ENCODE peak calls at places on chromosomes 3 and 15, in eight cellular contexts. D, E, I, X, W, V, T and Z are unnamed samples.

GRCh38 chr3:195558602-195559001 is 15.5 kb upstream of the PPP1R2 start:
- DNase-seq in W (no peak), E (no peak), I (no peak), D (no peak), X (peak; percentile 39), V (peak; percentile 63), T (no peak), Z (peak; percentile 51)

GRCh38 chr15:73885954-73886700 is 12.8 kb downstream of the TBC1D21 start:
- DNase-seq in W (peak; percentile 57), E (no peak), V (no peak), D (no peak), X (no peak), T (no peak), I (no peak), Z (no peak)

GRCh38 chr15:25858952-25859760 is 4.0 kb downstream of the ATP10A start:
- DNase-seq in E (no peak), V (no peak), T (no peak), X (no peak), D (no peak), I (no peak), W (no peak), Z (no peak)

GRCh38 chr15:64137226-64137833 is 14.2 kb upstream of the SNX22 start:
- DNase-seq in D (no peak), V (no peak), W (no peak), I (no peak), E (no peak), T (no peak), X (no peak), Z (no peak)

GRCh38 chr15:51861557-51862350 is 32.3 kb downstream of the TMOD3 start:
- DNase-seq in X (no peak), D (peak; percentile 39), I (no peak), E (no peak), V (no peak), W (no peak), T (no peak), Z (no peak)

GRCh38 chr3:43273429-43273828 is 12.9 kb upstream of the SNRK start:
- DNase-seq in W (no peak), D (no peak), V (no peak), E (no peak), T (no peak), I (no peak), X (no peak), Z (no peak)

GRCh38 chr3:187551419-187551818 is 118.8 kb downstream of the SST start:
- DNase-seq in E (no peak), V (no peak), W (no peak), T (no peak), X (no peak), D (no peak), I (no peak), Z (no peak)

GRCh38 chr15:56910801-56911200 is 7.6 kb upstream of the TCF12 start:
- DNase-seq in E (no peak), D (no peak), X (no peak), V (no peak), I (no peak), W (no peak), T (no peak), Z (no peak)

GRCh38 chr15:69118089-69118488 is 42.3 kb upstream of the GLCE start:
- DNase-seq in X (no peak), I (no peak), T (no peak), W (no peak), D (no peak), E (no peak), V (no peak), Z (no peak)

GRCh38 chr3:52253314-52254260 is 8.0 kb downstream of the PPM1M start:
- DNase-seq in D (peak; percentile 75), V (no peak), X (no peak), E (peak; percentile 56), T (no peak), I (no peak), W (no peak), Z (no peak)

GRCh38 chr3:65597225-65597951 is 441.3 kb downstream of the MAGI1 start:
- DNase-seq in V (peak; percentile 24), I (peak; percentile 52), X (no peak), W (no peak), D (no peak), E (no peak), T (no peak), Z (no peak)

GRCh38 chr3:53194218-53195065 is 33.4 kb downstream of the PRKCD start:
- DNase-seq in W (peak; percentile 78), I (peak; percentile 65), E (peak; percentile 85), X (no peak), V (peak; percentile 56), T (peak; percentile 51), D (no peak), Z (no peak)